ENCODE peak calls at places on chromosomes 4 and X, in six cellular contexts. U, J, W, X, G and N are unnamed samples.

GRCh38 chr4:100986360-100986868 is 360.9 kb downstream of the PPP3CA start:
- DNase-seq in X (no peak), J (peak; percentile 21), G (no peak), U (no peak), W (peak; percentile 82), N (no peak)

GRCh38 chr4:53365121-53365485 is 758 bp downstream of the SCFD2 start:
- DNase-seq in W (peak; percentile 21), X (no peak), J (peak; percentile 28), U (peak; percentile 46), G (peak; percentile 41), N (peak; percentile 12)

GRCh38 chr4:57074753-57075152 is 35.4 kb downstream of the IGFBP7 start:
- DNase-seq in X (no peak), U (no peak), W (no peak), J (peak; percentile 93), G (no peak), N (no peak)

GRCh38 chr4:89660851-89661250 is 176.1 kb downstream of the SNCA start:
- DNase-seq in U (no peak), J (no peak), G (no peak), W (no peak), X (no peak), N (no peak)

GRCh38 chrX:136497556-136498048 is at the start of gene HTATSF1:
- DNase-seq in G (peak; percentile 2), W (no peak), J (no peak), U (no peak), X (no peak), N (no peak)

GRCh38 chr4:156931267-156931666 is 40.3 kb downstream of the PDGFC start:
- DNase-seq in U (no peak), G (peak; percentile 1), J (peak; percentile 93), W (no peak), X (peak; percentile 95), N (peak; percentile 2)

GRCh38 chr4:142697303-142697702 is 148.8 kb downstream of the INPP4B start:
- DNase-seq in U (no peak), W (no peak), G (no peak), J (no peak), X (no peak), N (no peak)

GRCh38 chrX:110665636-110666035 is 130.0 kb downstream of the CHRDL1 start:
- DNase-seq in X (no peak), W (peak; percentile 52), J (peak; percentile 16), G (peak; percentile 2), U (peak; percentile 25), N (no peak)

GRCh38 chrX:119391279-119391678 is 7.9 kb upstream of the SLC25A43 start:
- DNase-seq in J (peak; percentile 57), X (peak; percentile 23), U (peak; percentile 63), G (peak; percentile 35), W (peak; percentile 38), N (peak; percentile 27)

GRCh38 chrX:18793601-18794089 is 86.2 kb downstream of the PPEF1 start:
- DNase-seq in U (peak; percentile 31), J (no peak), G (no peak), X (no peak), W (peak; percentile 44), N (no peak)